ENCODE peak calls at places on chromosomes 6 and 20, in four cellular contexts. Q is spleen, F is heart right ventricle, D is AG09309. B is an unnamed sample.

GRCh38 chr6:153003294-153003645 is 761 bp upstream of the MTRF1L start:
- DNase-seq in Q (no peak), F (peak), D (no peak), B (no peak)

GRCh38 chr6:118776607-118777549 is 117.1 kb upstream of the ASF1A start:
- DNase-seq in Q (no peak), F (peak), D (peak), B (peak)

GRCh38 chr6:158764941-158765340 is 54.2 kb downstream of the EZR start:
- DNase-seq in Q (no peak), F (no peak), D (no peak), B (no peak)

GRCh38 chr6:42349753-42350573 is 101.8 kb downstream of the TRERF1 start:
- DNase-seq in Q (no peak), F (no peak), D (peak), B (no peak)

GRCh38 chr20:48025661-48026060 is 240.4 kb upstream of the SULF2 start:
- DNase-seq in Q (no peak), F (no peak), D (no peak), B (peak)

GRCh38 chr20:63457737-63458136 is 14.7 kb downstream of the KCNQ2 start:
- DNase-seq in Q (peak), F (peak), D (no peak), B (no peak)

GRCh38 chr6:139028658-139029469 is at the start of gene ABRACL:
- DNase-seq in Q (peak), F (peak), D (no peak), B (no peak)

GRCh38 chr6:119129968-119130484 is 51.6 kb upstream of the FAM184A start:
- DNase-seq in Q (no peak), F (no peak), D (no peak), B (no peak)

GRCh38 chr6:168873266-168873665 is 380.4 kb downstream of the THBS2 start:
- DNase-seq in Q (no peak), F (no peak), D (no peak), B (no peak)

GRCh38 chr6:6654599-6655575 is 66.4 kb downstream of the LY86 start:
- DNase-seq in Q (no peak), F (peak), D (no peak), B (no peak)

GRCh38 chr6:51814418-51814817 is 273.0 kb downstream of the PKHD1 start:
- DNase-seq in Q (no peak), F (no peak), D (no peak), B (no peak)

GRCh38 chr6:97697450-97697849 is 414.4 kb upstream of the MMS22L start:
- DNase-seq in Q (no peak), F (no peak), D (no peak), B (peak)

GRCh38 chr20:19784511-19785172 is 26.6 kb downstream of the RIN2 start:
- DNase-seq in Q (no peak), F (peak), D (peak), B (no peak)

GRCh38 chr6:143397229-143398222 is 53.0 kb downstream of the ADAT2 start:
- DNase-seq in Q (no peak), F (peak), D (peak), B (no peak)

GRCh38 chr6:63560806-63561672 is 11.2 kb upstream of the LOC128125822 start:
- DNase-seq in Q (no peak), F (no peak), D (no peak), B (no peak)

GRCh38 chr20:40493551-40493950 is 195.5 kb downstream of the MAFB start:
- DNase-seq in Q (no peak), F (no peak), D (no peak), B (no peak)

GRCh38 chr20:38673731-38674177 is 50.5 kb upstream of the SLC32A1 start:
- DNase-seq in Q (no peak), F (no peak), D (no peak), B (no peak)

GRCh38 chr6:96716221-96716620 is 121.1 kb downstream of the GPR63 start:
- DNase-seq in Q (no peak), F (no peak), D (no peak), B (no peak)

GRCh38 chr20:35066194-35066593 is 26.4 kb downstream of the TRPC4AP start:
- DNase-seq in Q (no peak), F (no peak), D (no peak), B (no peak)

GRCh38 chr6:122609881-122610689 is at the start of gene PKIB:
- DNase-seq in Q (peak), F (peak), D (no peak), B (no peak)

GRCh38 chr6:16135078-16135477 is 6.2 kb downstream of the MYLIP start:
- DNase-seq in Q (no peak), F (no peak), D (no peak), B (no peak)

GRCh38 chr20:6178537-6178936 is 55.7 kb upstream of the FERMT1 start:
- DNase-seq in Q (no peak), F (peak), D (no peak), B (no peak)

GRCh38 chr20:36768768-36769430 is 4.7 kb downstream of the DSN1 start:
- DNase-seq in Q (no peak), F (no peak), D (no peak), B (peak)

GRCh38 chr6:155417454-155417853 is 38.2 kb downstream of the NOX3 start:
- DNase-seq in Q (no peak), F (no peak), D (no peak), B (no peak)

GRCh38 chr6:24403501-24403824 is 727 bp downstream of the MRS2 start:
- DNase-seq in Q (no peak), F (no peak), D (no peak), B (no peak)

GRCh38 chr20:49461894-49462293 is 20.6 kb downstream of the KCNB1 start:
- DNase-seq in Q (no peak), F (no peak), D (no peak), B (no peak)

GRCh38 chr6:96236471-96236870 is 220.7 kb downstream of the FUT9 start:
- DNase-seq in Q (no peak), F (no peak), D (no peak), B (no peak)

GRCh38 chr6:148989585-148989984 is 242.8 kb downstream of the UST start:
- DNase-seq in Q (no peak), F (no peak), D (no peak), B (no peak)

GRCh38 chr20:45940053-45940452 is 5.6 kb downstream of the PCIF1 start:
- DNase-seq in Q (no peak), F (no peak), D (no peak), B (no peak)

GRCh38 chr6:22956029-22956715 is 386.8 kb downstream of the HDGFL1 start:
- DNase-seq in Q (no peak), F (peak), D (no peak), B (no peak)

GRCh38 chr6:22959571-22959970 is 390.2 kb downstream of the HDGFL1 start:
- DNase-seq in Q (no peak), F (no peak), D (no peak), B (no peak)

GRCh38 chr6:22958677-22959076 is 389.3 kb downstream of the HDGFL1 start:
- DNase-seq in Q (no peak), F (no peak), D (no peak), B (no peak)

GRCh38 chr6:22952076-22952475 is 382.7 kb downstream of the HDGFL1 start:
- DNase-seq in Q (no peak), F (no peak), D (no peak), B (no peak)

GRCh38 chr6:22954749-22955385 is 385.5 kb downstream of the HDGFL1 start:
- DNase-seq in Q (no peak), F (no peak), D (no peak), B (no peak)
- H3K4me3 ChIP-seq in Q (no peak), F (peak), D (no peak), B (no peak)

DNA sequence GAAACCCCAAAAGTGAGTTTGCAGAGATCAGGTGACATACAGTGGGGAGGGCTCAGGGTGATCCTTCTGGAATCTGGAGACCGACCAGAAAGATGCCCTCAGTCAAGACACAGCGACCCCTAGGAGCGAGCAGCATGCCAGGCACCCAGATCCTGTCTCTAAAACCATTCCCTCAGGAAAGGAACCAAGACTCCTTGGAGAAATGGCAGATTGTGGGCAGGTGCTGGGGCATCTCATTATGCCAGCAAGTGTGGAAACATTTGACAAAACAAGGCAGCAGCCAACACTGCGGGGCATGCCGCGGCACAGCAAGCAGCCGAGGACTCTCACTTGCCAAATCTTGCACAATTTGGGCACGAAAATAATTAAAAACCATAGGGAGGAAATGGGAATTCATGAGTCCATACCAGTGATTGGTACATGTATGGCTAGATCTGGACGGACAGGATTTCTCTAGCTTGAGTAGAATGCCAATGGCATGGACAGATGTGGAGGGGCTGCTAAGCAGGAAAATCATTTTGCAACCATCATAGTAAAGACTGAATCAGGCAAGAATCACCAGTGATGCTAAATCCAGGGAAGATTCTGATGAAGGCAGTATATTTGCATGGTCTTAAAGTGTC is 76.9 kb downstream of the GINS1 start:
- DNase-seq in Q (no peak), F (no peak), D (no peak), B (no peak)
- TF ChIP-seq CTCF in Q (no peak), F (no peak), D (no peak), B (no peak)

GRCh38 chr6:90284745-90285481 is 11.7 kb downstream of the BACH2 start:
- DNase-seq in Q (peak), F (no peak), D (no peak), B (no peak)
- H3K4me3 ChIP-seq in Q (peak), F (peak), D (no peak), B (peak)

DNA sequence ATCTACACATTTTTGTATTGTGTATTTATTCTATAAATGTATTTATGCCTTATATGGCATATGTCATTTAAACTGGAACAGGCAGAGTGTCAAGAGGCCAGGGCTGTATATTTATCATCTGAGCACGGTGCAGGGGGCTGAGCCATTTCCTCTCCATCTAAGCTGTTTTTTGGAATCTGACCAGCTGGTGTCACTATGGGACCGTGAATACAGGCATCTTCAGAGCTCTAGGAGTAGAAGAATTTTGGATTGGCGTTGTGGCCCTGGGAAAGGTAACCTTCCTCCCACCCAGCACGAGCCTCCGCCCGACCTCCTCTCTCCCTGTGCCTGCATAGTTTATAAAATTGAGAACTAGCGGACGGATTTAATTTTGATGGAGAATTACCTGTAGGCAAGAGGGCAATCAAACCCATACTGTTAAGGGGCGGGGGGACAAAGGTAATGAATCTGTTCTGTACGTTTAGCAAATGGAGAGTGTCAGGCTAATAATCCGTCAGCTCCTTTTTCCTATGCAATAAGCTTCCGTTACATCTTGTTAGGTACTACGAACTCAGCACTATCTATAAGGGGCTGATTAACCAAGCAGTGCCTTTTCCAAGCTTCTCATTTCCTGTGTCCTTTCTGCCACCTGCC is 29.0 kb upstream of the EEF1E1 start:
- DNase-seq in Q (no peak), F (peak), D (peak), B (no peak)
- TF ChIP-seq CTCF in Q (peak), F (peak), D (peak), B (peak)

GRCh38 chr6:141618180-141618581 is 514.5 kb upstream of the GJE1 start:
- DNase-seq in Q (peak), F (no peak), D (no peak), B (no peak)
- H3K4me3 ChIP-seq in Q (no peak), F (no peak), D (no peak), B (no peak)

GRCh38 chr20:18019068-18019467 is 38.6 kb downstream of the OVOL2 start:
- DNase-seq in Q (peak), F (no peak), D (no peak), B (no peak)
- TF ChIP-seq CTCF in Q (peak), F (no peak), D (peak), B (peak)

GRCh38 chr20:59604770-59605665 is 678 bp downstream of the PHACTR3 start:
- DNase-seq in Q (no peak), F (no peak), D (no peak), B (no peak)
- H3K4me3 ChIP-seq in Q (no peak), F (peak), D (no peak), B (no peak)

GRCh38 chr6:126038234-126038633 is 51.9 kb downstream of the TRMT11 start:
- DNase-seq in Q (no peak), F (no peak), D (no peak), B (no peak)

GRCh38 chr6:126030045-126030444 is 43.7 kb downstream of the TRMT11 start:
- DNase-seq in Q (no peak), F (no peak), D (no peak), B (no peak)

GRCh38 chr6:126034671-126035070 is 48.3 kb downstream of the TRMT11 start:
- DNase-seq in Q (no peak), F (no peak), D (no peak), B (no peak)

GRCh38 chr6:126035764-126036163 is 49.4 kb downstream of the TRMT11 start:
- DNase-seq in Q (no peak), F (no peak), D (no peak), B (no peak)

DNA sequence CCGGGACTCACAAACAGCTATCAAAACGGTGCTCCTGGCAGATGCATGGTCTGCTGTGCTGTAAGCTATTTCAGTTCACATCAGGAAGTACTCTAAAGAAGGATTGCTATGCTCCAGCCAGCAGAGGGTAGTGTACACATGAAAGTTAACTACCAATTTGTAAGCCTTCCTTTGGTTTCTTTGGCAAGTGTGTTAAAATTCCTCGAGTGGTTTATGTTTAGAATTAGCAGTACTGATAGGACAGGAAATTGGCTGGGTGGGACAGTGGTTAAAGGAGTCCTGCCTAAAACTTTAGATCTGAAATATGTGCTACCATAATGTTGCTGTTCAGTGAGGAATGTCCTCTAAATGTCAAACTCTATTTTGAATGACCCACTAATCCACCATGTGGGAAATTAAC is 47.4 kb downstream of the TRMT11 start:
- DNase-seq in Q (no peak), F (peak), D (peak), B (peak)
- TF ChIP-seq CTCF in Q (peak), F (peak), D (peak), B (peak)

GRCh38 chr6:19137419-19138035 is 699.6 kb upstream of the ID4 start:
- DNase-seq in Q (no peak), F (no peak), D (no peak), B (no peak)

GRCh38 chr6:19142236-19142635 is 694.9 kb upstream of the ID4 start:
- DNase-seq in Q (no peak), F (no peak), D (no peak), B (no peak)
- H3K4me3 ChIP-seq in Q (no peak), F (no peak), D (no peak), B (no peak)

B was measured in AG04449.